ENCODE peak calls at places on chromosomes 4 and X, in six cellular contexts. B is endothelial cell of umbilical vein, K is transverse colon, U is prostate gland, S is breast epithelium, V is HCT116. R is an unnamed sample.

GRCh38 chr4:187276786-187277408 is 553.2 kb upstream of the FAT1 start:
- DNase-seq in B (no peak), K (no peak), U (no peak), S (no peak), V (no peak), R (no peak)

GRCh38 chrX:44875185-44875489 is 2.1 kb downstream of the KDM6A start:
- DNase-seq in B (no peak), K (no peak), U (no peak), S (no peak), V (no peak), R (no peak)

GRCh38 chr4:54098375-54098774 is 1.6 kb upstream of the GSX2 start:
- DNase-seq in B (no peak), K (no peak), U (no peak), S (no peak), V (no peak), R (no peak)

GRCh38 chrX:45771114-45771513 is 570.4 kb upstream of the DIPK2B start:
- DNase-seq in B (peak; percentile 86), K (peak; percentile 72), U (peak; percentile 19), S (no peak), V (peak; percentile 77), R (peak; percentile 39)

GRCh38 chrX:134431894-134432293 is 28.1 kb upstream of the HPRT1 start:
- DNase-seq in B (peak; percentile 54), K (no peak), U (no peak), S (no peak), V (no peak), R (no peak)

GRCh38 chrX:53669258-53669657 is 17.3 kb downstream of the HUWE1 start:
- DNase-seq in B (no peak), K (no peak), U (no peak), S (no peak), V (no peak), R (no peak)

GRCh38 chr4:104915864-104916263 is 230.8 kb upstream of the TET2 start:
- DNase-seq in B (no peak), K (no peak), U (no peak), S (no peak), V (no peak), R (no peak)

GRCh38 chr4:97987019-97987648 is 156.1 kb downstream of the STPG2 start:
- DNase-seq in B (peak; percentile 71), K (no peak), U (no peak), S (no peak), V (peak; percentile 44), R (no peak)

GRCh38 chr4:110681381-110681780 is 58.5 kb upstream of the PITX2 start:
- DNase-seq in B (no peak), K (no peak), U (no peak), S (no peak), V (no peak), R (no peak)

GRCh38 chr4:24876431-24876830 is 36.4 kb downstream of the CCDC149 start:
- DNase-seq in B (no peak), K (no peak), U (no peak), S (no peak), V (no peak), R (no peak)

GRCh38 chrX:110341189-110342035 is 17.2 kb upstream of the RTL9 start:
- DNase-seq in B (no peak), K (no peak), U (no peak), S (no peak), V (peak; percentile 28), R (no peak)

GRCh38 chr4:25065451-25065850 is 34.7 kb upstream of the LGI2 start:
- DNase-seq in B (no peak), K (no peak), U (no peak), S (no peak), V (no peak), R (no peak)

GRCh38 chr4:175536852-175537453 is 275.1 kb downstream of the GPM6A start:
- DNase-seq in B (no peak), K (no peak), U (no peak), S (no peak), V (peak; percentile 72), R (no peak)

GRCh38 chrX:139020793-139021192 is 309.3 kb upstream of the FGF13 start:
- DNase-seq in B (no peak), K (no peak), U (no peak), S (no peak), V (no peak), R (no peak)

GRCh38 chr4:98977557-98977956 is 18.0 kb upstream of the METAP1 start:
- DNase-seq in B (no peak), K (no peak), U (no peak), S (no peak), V (no peak), R (no peak)

GRCh38 chrX:126272795-126273497 is 106.9 kb upstream of the DCAF12L2 start:
- DNase-seq in B (no peak), K (no peak), U (no peak), S (no peak), V (no peak), R (no peak)
- TF ChIP-seq POLR2AphosphoS5 in B (no peak), K (no peak), U (no peak), S (no peak), V (no peak), R (no peak)

GRCh38 chr4:86891785-86892638 is at the start of gene C4orf36:
- DNase-seq in B (peak; percentile 43), K (peak; percentile 78), U (peak; percentile 90), S (peak; percentile 87), V (peak; percentile 66), R (peak; percentile 79)
- TF ChIP-seq CTCF in B (peak; percentile 1), K (no peak), U (no peak), S (no peak), V (no peak), R (no peak)

DNA sequence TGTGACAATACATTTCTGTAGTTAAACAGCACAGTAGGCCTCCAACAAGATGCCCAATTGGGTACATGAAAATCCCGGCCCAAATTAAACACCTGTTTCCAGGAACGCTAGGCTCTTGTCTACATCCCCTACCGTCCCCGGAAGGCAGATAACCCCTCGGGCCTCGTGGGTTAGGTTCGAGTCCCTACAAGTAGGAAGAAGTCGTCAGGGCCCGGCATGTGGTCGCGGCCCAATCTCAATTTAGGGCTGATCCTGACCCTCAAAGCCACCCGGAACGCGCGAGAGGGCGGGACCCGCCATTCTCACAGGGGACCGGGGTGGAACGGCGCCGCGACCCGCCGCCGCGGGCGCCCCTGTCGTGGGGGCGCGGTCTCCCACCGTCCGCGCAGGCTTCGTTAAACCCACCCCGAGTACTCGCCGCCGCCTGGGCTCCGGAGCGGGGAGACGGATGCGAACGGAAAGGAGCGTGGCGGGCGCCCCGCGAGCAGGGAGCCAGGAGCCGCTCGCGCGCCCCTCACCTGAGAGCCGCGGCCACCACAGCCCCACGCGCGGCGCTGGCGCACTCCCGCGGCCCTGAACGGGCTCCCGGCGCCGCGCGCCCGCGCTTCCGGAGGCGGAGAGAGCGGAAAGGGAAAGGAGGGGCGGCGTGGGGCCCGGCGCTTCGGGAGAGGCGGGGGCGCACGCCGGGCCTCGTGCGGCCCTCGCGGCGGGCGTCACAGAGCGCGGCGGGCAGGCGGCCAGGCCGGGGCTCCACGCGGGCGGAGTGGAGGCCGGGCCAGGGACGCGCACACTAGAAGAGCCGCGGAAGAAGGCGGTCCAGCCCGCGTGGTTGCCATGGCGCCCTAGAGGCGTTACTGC is at the start of gene CFAP97:
- DNase-seq in B (peak; percentile 90), K (peak; percentile 92), U (peak; percentile 88), S (peak; percentile 79), V (peak; percentile 53), R (peak; percentile 92)
- TF ChIP-seq POLR2A in B (peak; percentile 43), K (no peak), U (peak; percentile 71), S (no peak), V (peak; percentile 78), R (no peak)

DNA sequence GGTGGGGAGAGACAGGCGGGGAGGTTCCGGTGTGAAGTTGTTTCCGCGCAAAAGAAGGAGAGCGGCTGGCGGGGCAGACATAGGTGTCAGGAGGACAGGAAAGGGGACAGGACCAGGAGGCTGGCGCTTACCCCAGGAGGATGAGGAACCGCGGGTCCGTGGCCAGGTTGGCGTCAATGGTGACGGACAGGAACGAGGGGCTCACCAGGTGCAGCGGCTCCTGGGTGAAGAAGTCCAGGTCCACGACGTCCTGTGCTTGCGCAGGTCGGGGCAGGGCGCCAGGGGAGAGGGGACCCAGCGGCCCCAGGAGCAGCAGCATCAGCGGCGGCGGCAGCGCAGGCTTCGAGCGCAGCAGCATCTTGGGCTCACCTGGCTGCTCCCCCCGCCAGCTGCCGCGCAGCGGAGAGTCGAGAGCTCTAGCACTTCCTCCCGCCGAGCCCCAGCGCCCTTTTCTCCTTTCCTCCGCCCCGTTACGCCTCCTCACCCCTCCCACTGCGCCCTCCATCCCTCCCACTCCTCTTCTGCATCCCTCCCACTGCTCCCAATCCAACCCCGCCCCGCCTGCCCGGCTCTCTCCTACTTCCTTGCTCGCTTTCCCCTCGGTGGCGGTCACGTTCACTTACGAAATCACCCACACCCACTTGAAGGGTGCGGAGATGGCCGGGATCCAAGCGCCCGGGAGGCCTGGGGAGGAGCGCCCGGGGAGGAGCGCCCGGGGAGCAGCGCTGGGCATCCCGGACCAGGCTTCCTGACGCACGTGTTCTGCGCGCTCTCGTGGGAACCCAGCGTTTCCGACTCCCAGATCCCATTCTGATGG is at the start of gene HPSE:
- DNase-seq in B (peak; percentile 56), K (peak; percentile 95), U (peak; percentile 68), S (no peak), V (peak; percentile 49), R (peak; percentile 88)
- TF ChIP-seq POLR2AphosphoS5 in B (no peak), K (peak; percentile 45), U (peak; percentile 22), S (no peak), V (peak; percentile 68), R (no peak)

GRCh38 chrX:26664919-26665318 is 448.9 kb downstream of the MAGEB5 start:
- DNase-seq in B (no peak), K (no peak), U (no peak), S (no peak), V (no peak), R (no peak)
- TF ChIP-seq CTCF in B (no peak), K (no peak), U (no peak), S (no peak), V (peak; percentile 8), R (no peak)

R was measured in stomach.